ENCODE peak calls at places on chromosomes 12 and 14, in ten cellular contexts. U, S, Q, C, B, W, E, T, H and I are unnamed samples.
A peak's percentile ranks its signal among the peaks of the same experiment; 100 is the strongest.

GRCh38 chr14:62736426-62737043 is 308.7 kb downstream of the KCNH5 start:
- DNase-seq in U (no peak), S (no peak), Q (no peak), C (no peak), B (no peak), W (no peak), E (no peak), T (no peak), H (no peak), I (no peak)

GRCh38 chr14:68547305-68548193 is 245.3 kb downstream of the ZFP36L1 start:
- DNase-seq in U (peak; percentile 41), S (peak; percentile 70), Q (peak; percentile 92), C (no peak), B (no peak), W (peak; percentile 34), E (peak; percentile 82), T (peak; percentile 98), H (no peak), I (peak; percentile 94)

GRCh38 chr14:34707722-34708121 is 6.7 kb downstream of the CFL2 start:
- DNase-seq in U (no peak), S (no peak), Q (no peak), C (no peak), B (no peak), W (no peak), E (no peak), T (no peak), H (no peak), I (no peak)

GRCh38 chr12:30824311-30824710 is 69.6 kb upstream of the CAPRIN2 start:
- DNase-seq in U (no peak), S (no peak), Q (no peak), C (no peak), B (no peak), W (no peak), E (no peak), T (no peak), H (no peak), I (no peak)

GRCh38 chr12:131457331-131458047 is 253.4 kb upstream of the SFSWAP start:
- DNase-seq in U (peak; percentile 17), S (no peak), Q (no peak), C (no peak), B (no peak), W (no peak), E (no peak), T (no peak), H (no peak), I (no peak)

GRCh38 chr12:117684471-117684870 is 284.3 kb downstream of the KSR2 start:
- DNase-seq in U (no peak), S (no peak), Q (no peak), C (no peak), B (no peak), W (no peak), E (no peak), T (no peak), H (no peak), I (no peak)

GRCh38 chr12:19139795-19140194 is 10.3 kb downstream of the PLEKHA5 start:
- DNase-seq in U (no peak), S (no peak), Q (no peak), C (no peak), B (no peak), W (no peak), E (no peak), T (no peak), H (no peak), I (peak; percentile 47)

GRCh38 chr14:94676495-94677238 is 64.5 kb downstream of the SERPINA3 start:
- DNase-seq in U (no peak), S (no peak), Q (no peak), C (no peak), B (no peak), W (no peak), E (no peak), T (no peak), H (no peak), I (no peak)

GRCh38 chr14:80136358-80136757 is 74.9 kb downstream of the DIO2 start:
- DNase-seq in U (no peak), S (no peak), Q (no peak), C (no peak), B (no peak), W (no peak), E (peak; percentile 3), T (peak; percentile 6), H (no peak), I (no peak)

GRCh38 chr12:93662961-93663728 is 14.0 kb upstream of the CRADD start:
- DNase-seq in U (no peak), S (no peak), Q (no peak), C (no peak), B (no peak), W (no peak), E (no peak), T (no peak), H (no peak), I (no peak)

GRCh38 chr12:18148961-18149360 is 59.0 kb upstream of the RERGL start:
- DNase-seq in U (no peak), S (no peak), Q (no peak), C (no peak), B (no peak), W (no peak), E (no peak), T (no peak), H (no peak), I (no peak)

GRCh38 chr12:119178544-119179334 is at the start of gene HSPB8:
- DNase-seq in U (peak; percentile 81), S (peak; percentile 50), Q (peak; percentile 76), C (peak; percentile 76), B (peak; percentile 71), W (peak; percentile 68), E (peak; percentile 79), T (peak; percentile 95), H (peak; percentile 31), I (peak; percentile 95)

GRCh38 chr14:70317969-70318634 is 41.4 kb downstream of the COX16 start:
- DNase-seq in U (peak; percentile 47), S (peak; percentile 17), Q (no peak), C (peak; percentile 10), B (peak; percentile 49), W (peak; percentile 4), E (peak; percentile 54), T (peak; percentile 72), H (no peak), I (peak; percentile 64)

GRCh38 chr14:94665121-94665520 is 52.9 kb downstream of the SERPINA3 start:
- DNase-seq in U (no peak), S (peak; percentile 89), Q (no peak), C (no peak), B (no peak), W (peak; percentile 65), E (peak; percentile 86), T (peak; percentile 96), H (no peak), I (no peak)

GRCh38 chr12:15716566-15716965 is 72.6 kb downstream of the EPS8 start:
- DNase-seq in U (no peak), S (no peak), Q (no peak), C (no peak), B (no peak), W (no peak), E (no peak), T (no peak), H (no peak), I (no peak)

GRCh38 chr14:99055019-99055418 is 217.0 kb downstream of the BCL11B start:
- DNase-seq in U (no peak), S (no peak), Q (no peak), C (peak; percentile 26), B (no peak), W (no peak), E (no peak), T (no peak), H (no peak), I (no peak)

DNA sequence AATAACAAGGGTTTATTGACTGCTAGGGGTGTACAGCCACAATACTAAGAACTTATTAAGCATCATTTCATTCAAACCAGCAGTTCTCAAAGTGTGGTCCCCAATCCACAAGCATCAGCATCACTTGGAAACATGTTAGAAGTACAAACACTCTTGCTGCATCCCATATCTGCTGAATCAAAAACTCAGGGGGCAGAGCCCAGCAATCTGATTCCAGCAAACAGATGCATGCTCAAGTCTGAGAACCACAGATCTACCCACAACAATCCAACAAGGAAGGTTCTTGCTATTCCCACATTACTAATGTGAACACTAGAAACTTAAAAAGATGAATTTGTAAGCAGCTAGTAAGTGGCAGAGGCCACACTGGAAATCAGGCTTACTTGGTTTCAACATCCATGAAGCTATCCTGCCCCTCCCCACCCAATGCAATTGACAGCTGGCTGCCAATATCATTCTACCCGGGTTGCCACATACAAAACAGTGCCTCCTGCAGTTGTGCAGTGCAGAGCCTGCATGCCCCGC is 6.2 kb downstream of the KRT77 start:
- DNase-seq in U (no peak), S (no peak), Q (no peak), C (no peak), B (no peak), W (no peak), E (no peak), T (no peak), H (no peak), I (no peak)
- TF ChIP-seq CTCF in U (no peak), S (no peak), Q (no peak), C (no peak), B (no peak), W (no peak), E (no peak), T (no peak), H (no peak), I (peak; percentile 20)

GRCh38 chr12:132561784-132562156 is 48.6 kb downstream of the LRCOL1 start:
- DNase-seq in U (peak; percentile 36), S (no peak), Q (no peak), C (no peak), B (peak; percentile 77), W (no peak), E (no peak), T (no peak), H (peak; percentile 28), I (no peak)
- TF ChIP-seq CTCF in U (no peak), S (peak; percentile 56), Q (no peak), C (peak; percentile 54), B (peak; percentile 34), W (peak; percentile 34), E (peak; percentile 56), T (peak; percentile 38), H (peak; percentile 21), I (no peak)

DNA sequence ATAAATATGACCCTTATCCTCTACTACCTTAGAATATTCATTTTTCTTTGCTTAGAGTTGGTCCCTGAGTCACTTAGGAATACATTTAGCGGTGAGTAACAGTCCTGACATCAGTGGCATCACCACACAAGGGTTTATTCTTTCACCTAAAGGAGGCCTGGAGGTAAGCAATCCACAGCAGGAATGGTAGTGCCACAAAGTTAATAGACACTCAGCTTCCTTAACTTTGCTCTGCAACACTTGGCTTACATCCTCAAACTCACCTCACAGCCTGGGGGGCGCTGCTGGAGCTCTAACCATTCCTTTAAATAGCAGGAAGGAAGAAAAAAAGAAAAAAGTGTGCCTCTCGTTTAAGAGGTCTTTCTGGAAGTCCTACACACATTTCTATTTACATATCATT is 29.1 kb downstream of the BBOF1 start:
- DNase-seq in U (no peak), S (no peak), Q (no peak), C (peak; percentile 25), B (peak; percentile 50), W (no peak), E (peak; percentile 5), T (peak; percentile 19), H (no peak), I (peak; percentile 9)
- TF ChIP-seq CTCF in U (no peak), S (no peak), Q (no peak), C (peak; percentile 30), B (no peak), W (no peak), E (peak; percentile 23), T (no peak), H (no peak), I (no peak)

DNA sequence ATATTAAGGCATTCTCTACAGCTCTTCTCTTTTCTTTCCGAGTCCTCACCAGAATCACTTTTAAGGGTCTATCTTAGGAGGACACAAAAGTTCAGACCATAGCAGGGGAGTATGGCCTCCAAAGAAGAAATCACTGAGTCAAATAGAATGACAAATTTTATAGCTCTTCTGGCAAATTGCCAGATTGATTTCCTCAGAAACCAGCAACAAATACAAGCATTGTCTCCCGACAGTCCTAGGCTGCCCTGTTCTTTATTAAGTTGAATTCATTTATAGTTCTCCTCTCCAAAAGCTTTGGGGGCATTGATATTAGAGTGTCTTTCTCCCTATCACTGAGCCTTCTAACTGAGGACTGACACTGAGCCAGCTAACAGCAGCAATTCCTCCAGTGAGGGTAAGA is 156.4 kb upstream of the FRMD6 start:
- DNase-seq in U (no peak), S (no peak), Q (no peak), C (no peak), B (no peak), W (no peak), E (no peak), T (peak; percentile 46), H (no peak), I (no peak)
- TF ChIP-seq CTCF in U (no peak), S (no peak), Q (no peak), C (no peak), B (no peak), W (no peak), E (no peak), T (no peak), H (no peak), I (no peak)